ENCODE peak calls at places on chromosomes 6 and 20, in ten cellular contexts. P, K, X, Y, A, I, C, W, S and Z are unnamed samples.

GRCh38 chr6:81752084-81752968 is at the start of gene TENT5A:
- DNase-seq in A (peak), Y (peak), C (peak), P (peak), K (peak), I (peak), W (peak), S (peak), X (peak), Z (peak)

GRCh38 chr6:112956696-112957525 is 609.8 kb downstream of the RFPL4B start:
- DNase-seq in C (peak), A (no peak), K (no peak), Y (no peak), W (no peak), X (peak), P (peak), I (no peak), S (no peak), Z (no peak)

GRCh38 chr20:40727960-40728359 is 38.9 kb upstream of the MAFB start:
- DNase-seq in K (no peak), S (no peak), C (no peak), Y (no peak), W (no peak), I (no peak), A (no peak), X (no peak), P (no peak), Z (no peak)

GRCh38 chr6:111784423-111784822 is 88.8 kb downstream of the FYN start:
- DNase-seq in P (no peak), Y (no peak), S (no peak), I (no peak), A (no peak), K (no peak), X (no peak), C (no peak), W (no peak), Z (no peak)

GRCh38 chr20:50303573-50304500 is 113.2 kb downstream of the CEBPB start:
- DNase-seq in P (peak), Y (no peak), K (peak), X (peak), A (no peak), C (peak), W (peak), S (peak), I (no peak), Z (peak)

GRCh38 chr6:50272611-50273010 is 222.9 kb upstream of the DEFB112 start:
- DNase-seq in P (no peak), X (no peak), S (no peak), W (no peak), I (peak), Y (no peak), C (no peak), K (no peak), A (no peak), Z (no peak)

GRCh38 chr6:87926072-87926471 is 121.6 kb upstream of the SPACA1 start:
- DNase-seq in X (no peak), W (no peak), K (no peak), A (no peak), I (no peak), Y (no peak), P (no peak), C (no peak), S (no peak), Z (no peak)

GRCh38 chr6:82364087-82365010 is 732 bp downstream of the TPBG start:
- DNase-seq in I (peak), S (peak), K (peak), C (peak), Y (peak), X (peak), W (peak), A (no peak), P (no peak), Z (peak)

GRCh38 chr20:13336308-13337089 is 115.4 kb downstream of the ISM1 start:
- DNase-seq in W (no peak), C (no peak), P (no peak), A (no peak), I (no peak), X (no peak), K (no peak), Y (no peak), S (no peak), Z (no peak)

GRCh38 chr6:31528821-31529328 is at the start of gene MCCD1:
- DNase-seq in X (no peak), C (no peak), Y (no peak), I (no peak), W (no peak), K (no peak), A (no peak), S (no peak), P (no peak), Z (no peak)

GRCh38 chr6:30816791-30817739 is 67.3 kb upstream of the DDR1 start:
- DNase-seq in W (no peak), P (no peak), K (no peak), I (no peak), Y (no peak), S (no peak), X (no peak), C (no peak), A (no peak), Z (no peak)

GRCh38 chr6:131897050-131897435 is 54.1 kb downstream of the CCN2 start:
- DNase-seq in I (no peak), X (no peak), C (no peak), P (no peak), W (no peak), S (no peak), A (no peak), K (no peak), Y (no peak), Z (no peak)

GRCh38 chr6:43736844-43737243 is 33.2 kb upstream of the VEGFA start:
- DNase-seq in K (peak), P (no peak), W (peak), S (no peak), Y (no peak), C (peak), X (no peak), I (no peak), A (no peak), Z (no peak)

GRCh38 chr6:105968955-105969333 is 117.2 kb upstream of the PRDM1 start:
- DNase-seq in P (no peak), K (no peak), S (no peak), C (no peak), Y (no peak), W (no peak), A (no peak), X (no peak), I (no peak), Z (no peak)

GRCh38 chr6:45442716-45443115 is 65.0 kb upstream of the SUPT3H start:
- DNase-seq in C (no peak), S (no peak), I (no peak), X (no peak), A (no peak), K (no peak), Y (no peak), P (no peak), W (no peak), Z (no peak)

GRCh38 chr6:45439861-45440388 is 62.2 kb upstream of the SUPT3H start:
- DNase-seq in X (no peak), P (peak), K (no peak), C (no peak), I (no peak), A (no peak), S (no peak), Y (no peak), W (no peak), Z (no peak)

GRCh38 chr6:45439459-45439858 is 61.7 kb upstream of the SUPT3H start:
- DNase-seq in K (no peak), X (no peak), Y (no peak), W (no peak), A (no peak), I (no peak), S (no peak), P (no peak), C (no peak), Z (no peak)

GRCh38 chr6:45438849-45439406 is 61.2 kb upstream of the SUPT3H start:
- DNase-seq in C (no peak), S (no peak), P (no peak), I (no peak), K (no peak), A (no peak), W (no peak), Y (no peak), X (no peak), Z (no peak)

DNA sequence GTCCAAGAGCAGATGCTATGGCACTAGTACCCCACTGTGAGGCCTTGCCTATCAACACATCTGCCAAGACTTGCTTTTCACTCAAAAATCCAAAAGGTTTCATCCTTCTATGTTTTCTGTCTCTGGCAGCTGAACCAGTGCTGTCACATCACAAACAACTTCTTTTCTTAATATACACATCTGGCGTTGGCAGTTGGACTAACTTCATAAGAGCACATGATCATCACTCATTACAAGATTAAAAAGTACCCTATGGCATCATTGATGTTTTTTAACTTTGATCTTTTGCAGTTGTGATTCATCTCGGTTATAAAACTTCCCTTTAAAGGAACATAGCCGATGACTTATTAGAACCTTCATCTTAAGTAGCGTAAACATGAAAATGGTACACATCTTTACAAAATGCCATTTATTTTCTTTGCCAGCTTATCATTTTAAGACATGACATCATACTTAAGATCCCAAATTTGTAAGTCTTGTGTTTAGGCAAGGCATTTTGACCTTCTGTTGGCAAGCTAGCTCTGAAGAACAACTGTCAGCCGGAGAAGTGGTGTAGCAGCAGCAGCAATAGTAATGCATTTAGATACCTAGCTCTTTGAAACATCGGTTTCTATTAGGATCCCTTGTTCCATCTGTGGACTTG is 64.2 kb upstream of the SUPT3H start:
- DNase-seq in W (no peak), C (no peak), Y (no peak), I (no peak), P (no peak), X (no peak), S (no peak), K (no peak), A (no peak), Z (no peak)
- H3K27ac ChIP-seq in W (no peak), C (no peak), Y (no peak), I (no peak), P (no peak), X (no peak), S (no peak), K (no peak), A (no peak), Z (no peak)

DNA sequence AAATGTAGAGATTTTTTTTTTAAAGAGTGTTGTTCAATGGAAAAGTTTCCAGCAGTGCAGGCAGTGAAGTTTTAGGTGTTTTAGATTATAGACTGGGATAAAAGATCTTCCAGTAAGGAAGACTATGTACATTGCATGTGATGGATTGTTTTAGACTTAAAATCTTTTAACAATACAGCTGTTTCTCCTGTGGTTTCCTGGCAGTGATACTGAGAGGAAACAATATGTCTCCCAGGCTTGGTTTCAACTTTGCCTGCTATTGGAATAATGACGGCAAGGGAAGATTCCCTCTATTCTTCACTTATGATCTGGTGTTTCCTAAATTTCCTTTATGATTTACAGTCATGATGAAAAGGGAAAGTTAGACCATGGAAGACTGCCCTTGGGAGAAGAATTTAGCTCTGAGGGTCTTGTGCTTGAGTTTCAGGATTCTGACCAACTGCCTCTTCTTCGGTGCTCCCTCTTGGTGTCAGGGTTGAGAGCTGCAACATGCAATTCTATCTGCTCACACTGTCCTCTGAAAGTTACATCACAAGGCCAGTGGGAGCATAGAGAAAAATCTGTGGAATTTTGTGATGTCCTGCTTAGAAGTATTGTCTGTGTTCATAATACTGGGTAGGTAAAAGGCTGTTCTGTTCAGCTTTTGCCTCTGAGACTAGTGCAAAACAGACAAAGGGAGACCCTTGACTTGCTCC is 262.8 kb upstream of the MAN1A1 start:
- DNase-seq in A (no peak), I (peak), K (no peak), W (no peak), P (no peak), X (no peak), C (no peak), S (no peak), Y (no peak), Z (no peak)
- H3K27ac ChIP-seq in A (no peak), I (no peak), K (no peak), W (no peak), P (no peak), X (no peak), C (no peak), S (no peak), Y (no peak), Z (no peak)

GRCh38 chr6:109483744-109484075 is 691 bp upstream of the ZBTB24 start:
- DNase-seq in A (no peak), X (no peak), W (no peak), Y (no peak), K (no peak), P (no peak), C (no peak), S (no peak), I (no peak), Z (no peak)
- H3K27ac ChIP-seq in A (peak), X (peak), W (no peak), Y (no peak), K (peak), P (no peak), C (peak), S (peak), I (no peak), Z (peak)

GRCh38 chr6:166659581-166659980 is 32.5 kb upstream of the RPS6KA2 start:
- DNase-seq in P (no peak), X (no peak), A (no peak), S (no peak), C (no peak), I (no peak), Y (no peak), K (no peak), W (no peak), Z (no peak)

GRCh38 chr6:166663568-166663967 is 36.5 kb upstream of the RPS6KA2 start:
- DNase-seq in Y (no peak), W (no peak), X (no peak), K (no peak), A (no peak), C (no peak), S (no peak), P (no peak), I (no peak), Z (no peak)

GRCh38 chr6:166660157-166660686 is 33.2 kb upstream of the RPS6KA2 start:
- DNase-seq in W (no peak), K (no peak), Y (no peak), P (no peak), X (no peak), A (no peak), S (no peak), I (no peak), C (no peak), Z (no peak)

GRCh38 chr6:166662690-166663089 is 35.6 kb upstream of the RPS6KA2 start:
- DNase-seq in X (no peak), S (no peak), C (no peak), Y (no peak), W (no peak), P (no peak), A (no peak), K (no peak), I (no peak), Z (no peak)

GRCh38 chr6:166661329-166661728 is 34.3 kb upstream of the RPS6KA2 start:
- DNase-seq in Y (no peak), I (no peak), W (no peak), A (no peak), C (no peak), K (no peak), P (no peak), X (no peak), S (no peak), Z (no peak)
- H3K27ac ChIP-seq in Y (no peak), I (no peak), W (no peak), A (no peak), C (no peak), K (no peak), P (no peak), X (no peak), S (no peak), Z (no peak)

DNA sequence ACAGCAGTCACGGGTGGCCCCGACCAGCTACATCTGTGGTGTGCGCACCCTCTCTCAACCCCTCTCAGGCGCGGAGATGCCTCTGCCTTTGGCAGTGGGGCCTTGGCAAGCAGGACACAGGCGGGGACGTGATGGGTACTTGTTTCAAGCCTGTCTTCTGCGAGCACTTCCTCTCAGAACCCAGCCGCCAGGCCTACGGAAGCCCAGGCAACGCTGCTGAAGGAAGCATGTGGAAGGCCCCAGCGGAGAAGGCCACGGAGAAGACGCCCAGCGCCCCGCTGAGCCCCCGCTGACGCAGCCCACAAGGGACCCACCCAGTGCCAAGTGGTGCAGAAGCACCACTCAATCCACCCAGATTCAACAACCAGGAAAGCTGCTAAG is 13.0 kb downstream of the SERPINB6 start:
- DNase-seq in I (no peak), C (no peak), A (no peak), P (no peak), W (peak), S (peak), X (no peak), Y (no peak), K (no peak), Z (peak)
- H3K27ac ChIP-seq in I (no peak), C (peak), A (no peak), P (no peak), W (peak), S (peak), X (peak), Y (no peak), K (no peak), Z (peak)

GRCh38 chr20:11231742-11232141 is 557.9 kb upstream of the JAG1 start:
- DNase-seq in I (no peak), C (no peak), K (no peak), S (no peak), P (no peak), A (no peak), X (no peak), W (no peak), Y (no peak), Z (no peak)
- H3K27ac ChIP-seq in I (no peak), C (no peak), K (no peak), S (no peak), P (no peak), A (no peak), X (no peak), W (no peak), Y (no peak), Z (no peak)

GRCh38 chr20:17824676-17825224 is 125.0 kb downstream of the BANF2 start:
- DNase-seq in P (no peak), A (no peak), S (no peak), K (no peak), Y (no peak), I (no peak), X (no peak), C (no peak), W (no peak), Z (no peak)
- H3K27ac ChIP-seq in P (no peak), A (no peak), S (peak), K (peak), Y (no peak), I (no peak), X (peak), C (peak), W (peak), Z (peak)

GRCh38 chr6:42194056-42194455 is 700 bp downstream of the GUCA1B start:
- DNase-seq in I (no peak), K (no peak), Y (no peak), A (no peak), X (no peak), W (no peak), C (no peak), P (no peak), S (no peak), Z (no peak)
- H3K27ac ChIP-seq in I (no peak), K (no peak), Y (no peak), A (no peak), X (no peak), W (no peak), C (no peak), P (no peak), S (no peak), Z (no peak)

GRCh38 chr6:158032354-158032733 is 50.7 kb downstream of the SYNJ2 start:
- DNase-seq in Y (no peak), X (no peak), S (peak), K (no peak), W (peak), I (no peak), A (no peak), P (no peak), C (no peak), Z (no peak)
- H3K27ac ChIP-seq in Y (no peak), X (peak), S (peak), K (peak), W (peak), I (no peak), A (no peak), P (no peak), C (peak), Z (peak)